ENCODE peak calls at places on chromosomes 3 and 15, in nine cellular contexts. Z, C, P, V, E, X, R, Q and B are unnamed samples.

GRCh38 chr15:49225572-49226281 is 55.7 kb downstream of the GALK2 start:
- DNase-seq in E (no peak), C (peak; percentile 33), R (no peak), Z (no peak), Q (no peak), X (no peak), P (no peak), V (no peak), B (peak; percentile 64)

GRCh38 chr15:49875392-49875791 is 243.6 kb downstream of the ATP8B4 start:
- DNase-seq in Z (no peak), V (no peak), C (no peak), P (no peak), R (no peak), Q (no peak), X (no peak), E (no peak), B (no peak)

GRCh38 chr15:78739996-78740903 is 71.0 kb downstream of the ADAMTS7 start:
- DNase-seq in P (no peak), R (peak; percentile 68), C (peak; percentile 29), Q (peak; percentile 75), Z (peak; percentile 76), V (peak; percentile 70), X (no peak), E (peak; percentile 50), B (peak; percentile 77)

GRCh38 chr15:70763950-70764730 is 782 bp upstream of the UACA start:
- DNase-seq in Z (no peak), E (no peak), X (no peak), P (no peak), C (no peak), R (no peak), V (peak; percentile 15), Q (no peak), B (no peak)

GRCh38 chr3:127671523-127672428 is 976 bp upstream of the ABTB1 start:
- DNase-seq in Q (no peak), Z (peak; percentile 21), C (no peak), R (peak; percentile 31), X (peak; percentile 17), P (no peak), V (no peak), E (no peak), B (peak; percentile 39)

GRCh38 chr15:91118796-91119590 is 18.9 kb downstream of the SV2B start:
- DNase-seq in V (no peak), P (no peak), C (peak; percentile 95), X (no peak), R (no peak), Q (no peak), Z (no peak), E (no peak), B (peak; percentile 95)

GRCh38 chr3:54188176-54188791 is 65.9 kb downstream of the CACNA2D3 start:
- DNase-seq in V (peak; percentile 61), Z (peak; percentile 19), R (no peak), X (no peak), E (peak; percentile 2), P (no peak), C (peak; percentile 2), Q (peak; percentile 73), B (peak; percentile 29)

GRCh38 chr15:56524915-56525314 is 60.0 kb upstream of the MNS1 start:
- DNase-seq in X (no peak), P (no peak), Q (no peak), Z (no peak), C (no peak), R (no peak), V (no peak), E (no peak), B (no peak)

GRCh38 chr3:110180733-110181132 is 843.4 kb upstream of the DPPA4 start:
- DNase-seq in Z (no peak), Q (no peak), V (no peak), X (no peak), R (no peak), P (no peak), E (no peak), C (peak; percentile 8), B (no peak)